ENCODE peak calls at places on chromosomes 1 and 21, in nine cellular contexts. Q is mucosa of descending colon, F is AG04450, K is stomach, X is mammary epithelial cell, P is left ventricle myocardium inferior, G is right cardiac atrium, V is neural progenitor cell, C is mesenchymal stem cell. T is an unnamed sample. For H3K9me3, the result is how much of the 10 kb centered on the place peaks cover.

GRCh38 chr1:215637041-215637573 is 70.0 kb downstream of the KCTD3 start:
- DNase-seq in P (no peak), F (peak), V (no peak), G (peak), X (peak), Q (no peak), C (peak), K (peak), T (no peak)

GRCh38 chr1:178133291-178133989 is 39.5 kb downstream of the RASAL2 start:
- DNase-seq in K (no peak), P (no peak), V (no peak), F (no peak), X (no peak), G (no peak), C (no peak), Q (no peak), T (no peak)

GRCh38 chr1:84956655-84957054 is 40.3 kb downstream of the MCOLN2 start:
- DNase-seq in V (no peak), Q (no peak), K (no peak), X (no peak), P (no peak), C (no peak), F (no peak), G (no peak), T (no peak)

GRCh38 chr1:233679030-233679429 is 65.1 kb downstream of the KCNK1 start:
- DNase-seq in F (no peak), X (no peak), K (no peak), V (peak), Q (no peak), P (no peak), G (no peak), C (no peak), T (no peak)

GRCh38 chr1:65265296-65266271 is 43.8 kb upstream of the DNAJC6 start:
- DNase-seq in Q (peak), P (peak), X (peak), G (peak), K (peak), C (peak), V (peak), F (no peak), T (peak)

GRCh38 chr1:107625405-107626029 is 339.5 kb downstream of the VAV3 start:
- DNase-seq in G (no peak), X (no peak), P (no peak), K (no peak), C (no peak), V (no peak), Q (no peak), F (no peak), T (no peak)

GRCh38 chr1:41666991-41667631 is 182.6 kb upstream of the EDN2 start:
- DNase-seq in F (no peak), K (peak), V (peak), Q (no peak), P (no peak), C (no peak), X (peak), G (no peak), T (peak)

GRCh38 chr1:119742677-119743076 is 26.0 kb downstream of the HMGCS2 start:
- DNase-seq in C (no peak), F (no peak), X (no peak), V (no peak), G (peak), K (no peak), P (no peak), Q (no peak), T (peak)

GRCh38 chr1:234862944-234863515 is 253.1 kb upstream of the IRF2BP2 start:
- DNase-seq in P (peak), G (peak), Q (peak), K (peak), V (peak), X (peak), C (no peak), F (no peak), T (peak)

GRCh38 chr1:172177849-172178248 is 242.6 kb upstream of the C1orf105 start:
- DNase-seq in K (no peak), C (no peak), G (no peak), F (no peak), X (no peak), P (no peak), V (no peak), Q (no peak), T (no peak)

GRCh38 chr1:33654267-33654832 is 181.9 kb downstream of the ZSCAN20 start:
- DNase-seq in G (no peak), P (no peak), K (no peak), C (no peak), V (peak), X (peak), Q (no peak), F (no peak), T (no peak)

GRCh38 chr1:66532798-66533783 is 862 bp upstream of the SGIP1 start:
- DNase-seq in K (no peak), F (peak), G (peak), Q (peak), X (no peak), P (peak), V (peak), C (peak), T (peak)

GRCh38 chr21:32826317-32827167 is 55.0 kb upstream of the PAXBP1 start:
- DNase-seq in G (no peak), P (no peak), C (peak), X (peak), V (peak), F (peak), Q (no peak), K (no peak), T (no peak)

GRCh38 chr1:179177182-179177581 is 52.3 kb downstream of the ABL2 start:
- DNase-seq in K (no peak), V (no peak), G (no peak), X (no peak), P (no peak), F (no peak), Q (no peak), C (peak), T (no peak)

GRCh38 chr21:46097826-46098286 is at the start of gene COL6A2:
- DNase-seq in F (no peak), K (peak), C (peak), X (no peak), V (peak), G (peak), P (peak), Q (peak), T (peak)

GRCh38 chr1:15683411-15684039 is 595 bp upstream of the PLEKHM2 start:
- DNase-seq in P (no peak), G (peak), C (no peak), F (no peak), X (no peak), V (no peak), Q (no peak), K (no peak), T (peak)

GRCh38 chr21:44285547-44285992 is at the start of gene AIRE:
- DNase-seq in F (no peak), G (peak), X (no peak), P (no peak), C (peak), V (peak), Q (peak), K (no peak), T (peak)

GRCh38 chr1:2523191-2523890 is 3.1 kb downstream of the PANK4 start:
- DNase-seq in P (no peak), K (no peak), X (no peak), C (peak), Q (no peak), G (no peak), F (no peak), V (no peak), T (no peak)

GRCh38 chr1:179142889-179143299 is 61.0 kb downstream of the TOR3A start:
- DNase-seq in G (no peak), P (no peak), K (no peak), X (peak), F (peak), Q (no peak), V (no peak), C (peak), T (no peak)

GRCh38 chr1:3159121-3159520 is 90.1 kb downstream of the PRDM16 start:
- DNase-seq in P (no peak), Q (no peak), F (no peak), X (no peak), G (no peak), K (no peak), C (no peak), V (no peak), T (no peak)

GRCh38 chr1:27057389-27057788 is 44.7 kb upstream of the TENT5B start:
- DNase-seq in K (no peak), G (no peak), Q (no peak), V (peak), F (no peak), C (no peak), X (no peak), P (no peak), T (no peak)

DNA sequence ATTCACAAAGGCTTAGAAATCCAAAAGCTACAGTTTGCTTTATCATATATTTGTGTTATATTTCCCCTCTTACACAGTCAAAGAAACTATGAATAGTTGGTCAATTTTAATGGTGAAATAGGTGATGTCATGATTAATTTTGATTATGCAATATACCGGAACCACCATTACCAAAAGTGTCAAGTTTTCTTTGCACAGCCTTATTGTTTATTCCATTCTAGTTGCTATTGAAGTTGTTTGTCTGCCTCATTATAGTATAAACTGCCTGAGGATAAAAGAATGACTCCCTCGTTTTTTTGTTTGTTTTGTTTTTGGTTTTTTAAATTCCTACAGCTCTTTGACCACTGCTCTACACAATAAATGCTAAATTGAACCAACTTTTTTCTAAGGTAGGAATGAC is 690.6 kb upstream of the ZP4 start:
- DNase-seq in F (no peak), V (no peak), C (no peak), Q (no peak), X (no peak), P (no peak), G (no peak), K (no peak), T (no peak)
- H3K9me3 ChIP-seq in F (under half), V (under half), C (under half), Q (under half), X (under half), P (under half), G (under half), K (under half), T (under half)

DNA sequence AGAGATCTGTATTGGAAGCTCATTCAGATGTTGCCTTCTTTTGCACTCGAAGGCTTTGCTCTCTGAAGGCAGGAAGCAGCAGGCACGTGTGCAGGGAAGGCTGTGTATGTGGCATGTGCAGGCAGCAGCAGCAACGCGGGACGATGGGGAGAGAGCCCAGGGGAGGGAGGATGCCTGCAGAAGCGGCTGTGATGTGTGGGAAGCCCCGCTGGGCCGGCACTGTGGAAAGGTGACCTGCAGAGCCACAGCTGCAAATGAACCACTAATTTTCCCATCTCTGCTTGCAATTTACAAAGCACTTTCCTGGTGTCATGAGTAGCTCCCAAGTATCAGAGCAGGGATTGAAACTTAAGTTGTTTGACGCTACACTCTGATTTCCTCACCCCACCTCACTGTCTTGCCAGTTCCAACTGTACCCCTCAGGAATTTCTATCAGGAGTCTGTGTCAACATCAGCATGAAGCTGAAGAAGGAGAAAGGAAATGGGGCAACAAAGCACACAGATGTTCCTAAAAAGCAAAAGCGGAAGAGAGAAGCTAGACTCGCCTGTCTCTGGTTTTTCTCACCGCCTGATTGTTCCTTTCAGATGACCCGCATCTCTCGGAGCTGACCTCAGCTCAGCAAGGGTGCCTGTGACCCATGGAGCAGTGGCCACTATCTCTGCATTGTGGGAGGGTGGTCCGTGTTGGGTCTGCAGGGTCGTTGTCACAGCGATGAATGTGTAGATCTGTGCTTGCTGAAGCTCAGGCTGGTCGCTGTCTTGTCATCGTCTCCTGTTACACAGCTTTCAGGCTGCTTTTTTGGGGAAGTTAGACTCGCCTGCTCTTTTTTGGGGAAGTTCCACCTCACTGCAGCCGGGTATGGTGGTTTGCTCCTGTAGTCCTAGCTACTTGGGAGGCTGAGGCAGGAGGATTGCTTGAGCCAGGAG is 156.1 kb downstream of the KIF26B start:
- DNase-seq in Q (no peak), C (peak), P (no peak), V (peak), K (no peak), F (no peak), X (no peak), G (peak), T (no peak)
- H3K4me3 ChIP-seq in Q (no peak), C (no peak), P (no peak), V (peak), K (no peak), F (no peak), X (no peak), G (no peak), T (no peak)

DNA sequence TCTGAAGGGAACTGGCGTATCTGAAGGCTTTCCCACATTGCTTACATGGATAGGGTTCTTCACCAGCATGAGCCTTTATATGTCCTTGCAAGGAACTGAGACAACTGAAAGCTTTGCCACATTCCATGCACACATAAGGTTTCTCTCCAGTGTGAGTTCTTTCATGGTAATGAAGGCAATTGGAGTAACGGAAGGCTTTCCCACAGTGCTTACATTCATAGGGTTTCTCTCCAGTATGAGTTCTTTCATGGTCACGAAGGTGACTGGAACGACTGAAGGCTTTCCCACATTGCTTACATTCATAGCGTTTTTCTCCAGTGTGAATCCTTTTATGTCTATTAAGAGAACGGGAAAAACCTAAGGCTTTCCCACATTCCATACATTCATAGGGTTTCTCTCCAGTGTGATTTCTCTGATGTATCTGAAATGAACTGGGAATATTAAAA is 15.0 kb downstream of the ZNF124 start:
- DNase-seq in C (peak), G (no peak), Q (no peak), F (no peak), K (no peak), V (no peak), X (no peak), P (no peak), T (no peak)
- H3K9me3 ChIP-seq in C (half or more), G (under half), Q (half or more), F (under half), K (half or more), V (half or more), X (half or more), P (half or more), T (half or more)

DNA sequence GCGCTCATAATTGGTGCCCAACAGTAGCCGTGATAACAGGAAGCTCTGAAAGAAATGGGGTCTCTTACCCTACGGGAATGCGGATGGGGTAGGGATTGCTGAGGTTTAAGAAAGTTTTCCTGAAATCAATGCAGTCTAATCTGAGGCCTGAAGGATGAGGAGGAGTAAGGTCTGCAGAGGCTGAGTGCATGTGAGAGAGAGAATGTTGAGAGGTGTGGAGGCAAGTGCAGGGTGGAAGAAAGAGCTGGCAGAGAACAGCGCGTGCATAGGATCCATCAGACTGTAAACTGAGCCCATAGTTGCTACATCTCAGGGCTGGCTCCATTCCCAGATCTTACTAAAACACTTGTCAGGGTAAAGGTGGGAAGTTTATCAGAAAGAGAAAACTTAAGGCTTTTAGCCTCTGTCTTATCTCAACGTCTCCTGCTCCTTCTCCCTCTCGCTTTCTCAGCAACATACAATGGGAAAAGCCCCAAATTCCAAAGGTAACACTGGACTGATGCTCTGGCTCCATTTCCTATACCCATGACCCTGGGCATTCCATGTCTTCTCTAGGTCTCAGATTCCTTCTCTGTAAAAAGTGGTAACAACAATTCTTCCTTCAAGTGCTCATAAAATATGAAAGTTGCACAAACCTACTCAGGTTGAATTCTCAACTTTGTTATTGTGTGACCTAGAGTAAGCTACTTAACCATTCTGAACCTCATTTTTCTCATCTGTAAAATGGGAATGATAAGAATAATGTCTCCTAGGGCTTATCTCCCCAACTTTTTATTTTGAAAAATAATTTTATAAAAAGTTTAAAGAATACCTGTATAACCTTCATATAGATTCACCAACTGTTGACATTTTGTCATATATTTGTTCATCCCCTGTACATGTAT is 75.2 kb downstream of the SH3GLB1 start:
- DNase-seq in G (no peak), P (no peak), V (no peak), C (peak), F (no peak), Q (no peak), X (peak), K (peak), T (no peak)
- H3K4me3 ChIP-seq in G (no peak), P (no peak), V (no peak), C (no peak), F (no peak), Q (no peak), X (no peak), K (no peak), T (no peak)

GRCh38 chr1:29565490-29565889 is 329.2 kb downstream of the PTPRU start:
- DNase-seq in G (no peak), P (no peak), V (no peak), F (no peak), Q (no peak), K (no peak), X (no peak), C (no peak), T (no peak)

GRCh38 chr1:29563092-29563491 is 326.8 kb downstream of the PTPRU start:
- DNase-seq in C (no peak), P (no peak), X (no peak), Q (no peak), F (no peak), G (no peak), V (no peak), K (no peak), T (no peak)

GRCh38 chr1:29563571-29563970 is 327.2 kb downstream of the PTPRU start:
- DNase-seq in Q (no peak), P (no peak), K (no peak), C (peak), F (no peak), X (peak), G (no peak), V (no peak), T (no peak)

GRCh38 chr1:29569971-29570634 is 333.8 kb downstream of the PTPRU start:
- DNase-seq in G (no peak), C (peak), K (peak), Q (no peak), X (peak), F (peak), P (no peak), V (no peak), T (peak)

DNA sequence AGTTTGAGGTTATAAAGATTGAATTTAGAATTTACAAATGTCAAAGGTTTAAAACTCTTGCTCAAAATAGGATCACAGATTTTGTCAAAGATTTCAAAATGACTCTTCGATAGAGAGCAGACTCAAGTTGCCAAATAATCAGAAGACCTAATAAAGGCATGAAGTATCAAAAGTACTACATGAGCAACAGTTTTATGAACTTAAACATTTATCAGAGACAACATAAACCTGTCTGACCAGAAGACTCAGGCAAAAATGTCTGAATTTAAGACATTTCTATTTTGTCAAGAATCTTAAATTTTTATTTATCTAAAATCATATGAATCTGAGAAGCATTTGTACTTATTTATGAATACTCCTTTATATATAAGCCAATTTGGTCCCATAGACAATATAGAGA is 330.9 kb downstream of the PTPRU start:
- DNase-seq in Q (no peak), C (no peak), V (no peak), X (no peak), F (no peak), G (no peak), P (no peak), K (no peak), T (no peak)
- H3K9me3 ChIP-seq in Q (under half), C (half or more), V (under half), X (under half), F (under half), G (under half), P (half or more), K (half or more), T (under half)

GRCh38 chr21:42997053-42997452 is 22.7 kb downstream of the PKNOX1 start:
- DNase-seq in K (no peak), Q (no peak), P (peak), V (no peak), F (peak), G (peak), X (peak), C (peak), T (peak)
- H3K4me3 ChIP-seq in K (no peak), Q (no peak), P (no peak), V (no peak), F (no peak), G (no peak), X (no peak), C (no peak), T (no peak)